ENCODE peak calls at places on chromosomes 4 and X, in four cellular contexts. One of them, this sample, is unnamed.

GRCh38 chrX:80876877-80877276 is 67.2 kb upstream of the BRWD3 start:
- DNase-seq in colonic mucosa: no peak
- DNase-seq in mesenchymal stem cell: peak; percentile 25
- DNase-seq in small intestine: peak; percentile 8
- DNase-seq in this sample: peak; percentile 6

GRCh38 chr4:113116414-113117345 is 67.2 kb downstream of the ANK2 start:
- DNase-seq in colonic mucosa: no peak
- DNase-seq in mesenchymal stem cell: no peak
- DNase-seq in small intestine: peak; percentile 46
- DNase-seq in this sample: peak; percentile 55

GRCh38 chr4:187565416-187565815 is 430.2 kb upstream of the ZFP42 start:
- DNase-seq in colonic mucosa: no peak
- DNase-seq in mesenchymal stem cell: no peak
- DNase-seq in small intestine: no peak
- DNase-seq in this sample: no peak

GRCh38 chr4:56038763-56039162 is 90.0 kb downstream of the CEP135 start:
- DNase-seq in colonic mucosa: no peak
- DNase-seq in mesenchymal stem cell: no peak
- DNase-seq in small intestine: no peak
- DNase-seq in this sample: no peak

GRCh38 chr4:183504930-183505555 is at the start of gene ING2:
- DNase-seq in colonic mucosa: peak; percentile 54
- DNase-seq in mesenchymal stem cell: peak; percentile 88
- DNase-seq in small intestine: peak; percentile 85
- DNase-seq in this sample: no peak

GRCh38 chr4:81504685-81505598 is 33.2 kb upstream of the RASGEF1B start:
- DNase-seq in colonic mucosa: peak; percentile 75
- DNase-seq in mesenchymal stem cell: no peak
- DNase-seq in small intestine: peak; percentile 58
- DNase-seq in this sample: no peak

GRCh38 chr4:178633263-178633662 is 1191.0 kb upstream of the AGA start:
- DNase-seq in colonic mucosa: no peak
- DNase-seq in mesenchymal stem cell: no peak
- DNase-seq in small intestine: no peak
- DNase-seq in this sample: no peak

GRCh38 chrX:74343327-74343969 is 39.5 kb downstream of the ZCCHC13 start:
- DNase-seq in colonic mucosa: no peak
- DNase-seq in mesenchymal stem cell: no peak
- DNase-seq in small intestine: peak; percentile 0
- DNase-seq in this sample: no peak

GRCh38 chrX:39998636-39999406 is 98.9 kb downstream of the BCOR start:
- DNase-seq in colonic mucosa: no peak
- DNase-seq in mesenchymal stem cell: no peak
- DNase-seq in small intestine: no peak
- DNase-seq in this sample: no peak

GRCh38 chr4:71261001-71261400 is 77.8 kb upstream of the SLC4A4 start:
- DNase-seq in colonic mucosa: no peak
- DNase-seq in mesenchymal stem cell: no peak
- DNase-seq in small intestine: no peak
- DNase-seq in this sample: no peak

GRCh38 chrX:47030339-47030738 is 47.9 kb upstream of the RGN start:
- DNase-seq in colonic mucosa: peak; percentile 21
- DNase-seq in mesenchymal stem cell: peak; percentile 65
- DNase-seq in small intestine: peak; percentile 55
- DNase-seq in this sample: no peak

GRCh38 chrX:71542825-71543224 is 9.9 kb downstream of the OGT start:
- DNase-seq in colonic mucosa: no peak
- DNase-seq in mesenchymal stem cell: no peak
- DNase-seq in small intestine: no peak
- DNase-seq in this sample: no peak
- H3K4me1 ChIP-seq in colonic mucosa: no peaks in the 10 kb centered on the region
- H3K4me1 ChIP-seq in mesenchymal stem cell: peaks cover 2% of the 10 kb centered on the region
- H3K4me1 ChIP-seq in small intestine: no peaks in the 10 kb centered on the region
- H3K4me1 ChIP-seq in this sample: no peaks in the 10 kb centered on the region

GRCh38 chr4:44132526-44132925 is 316.1 kb downstream of the KCTD8 start:
- DNase-seq in colonic mucosa: no peak
- DNase-seq in mesenchymal stem cell: no peak
- DNase-seq in small intestine: no peak
- DNase-seq in this sample: no peak
- H3K9me3 ChIP-seq in colonic mucosa: no peaks in the 10 kb centered on the region
- H3K9me3 ChIP-seq in mesenchymal stem cell: peaks cover 2% of the 10 kb centered on the region
- H3K9me3 ChIP-seq in small intestine: no peaks in the 10 kb centered on the region
- H3K9me3 ChIP-seq in this sample: no peaks in the 10 kb centered on the region

DNA sequence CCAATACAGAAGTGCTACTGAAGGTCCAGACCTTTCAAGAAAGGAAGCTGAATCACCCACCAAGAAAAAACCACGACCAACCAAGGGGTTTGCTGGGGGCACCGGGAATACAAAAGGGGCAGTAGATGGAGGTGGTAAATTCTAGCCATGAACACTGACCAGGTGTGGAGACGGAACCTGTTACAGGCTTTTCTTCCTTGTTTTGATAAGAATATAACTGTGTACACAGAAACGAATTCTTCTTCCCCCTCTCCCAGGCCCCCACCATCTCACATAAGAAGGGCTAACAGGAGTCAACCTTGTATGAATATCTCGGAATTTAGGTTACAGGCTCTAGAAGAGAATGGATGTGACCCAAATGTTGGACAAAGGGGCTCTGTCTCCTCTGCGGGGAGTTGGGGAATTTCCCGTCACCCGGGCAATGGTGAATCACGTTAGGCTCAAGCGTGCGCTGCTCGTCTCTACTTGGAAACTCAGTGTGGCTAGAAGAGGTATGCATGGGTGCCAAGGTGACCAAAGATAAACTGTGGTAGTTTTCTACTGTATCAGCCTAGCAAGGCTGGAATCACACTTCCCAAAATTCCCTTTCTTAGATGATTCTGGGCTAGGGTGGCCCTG is 87.0 kb downstream of the AFAP1 start:
- DNase-seq in colonic mucosa: no peak
- DNase-seq in mesenchymal stem cell: no peak
- DNase-seq in small intestine: no peak
- DNase-seq in this sample: no peak
- H3K4me1 ChIP-seq in colonic mucosa: no peaks in the 10 kb centered on the region
- H3K4me1 ChIP-seq in mesenchymal stem cell: peaks cover 14% of the 10 kb centered on the region
- H3K4me1 ChIP-seq in small intestine: no peaks in the 10 kb centered on the region
- H3K4me1 ChIP-seq in this sample: peaks cover 3% of the 10 kb centered on the region

DNA sequence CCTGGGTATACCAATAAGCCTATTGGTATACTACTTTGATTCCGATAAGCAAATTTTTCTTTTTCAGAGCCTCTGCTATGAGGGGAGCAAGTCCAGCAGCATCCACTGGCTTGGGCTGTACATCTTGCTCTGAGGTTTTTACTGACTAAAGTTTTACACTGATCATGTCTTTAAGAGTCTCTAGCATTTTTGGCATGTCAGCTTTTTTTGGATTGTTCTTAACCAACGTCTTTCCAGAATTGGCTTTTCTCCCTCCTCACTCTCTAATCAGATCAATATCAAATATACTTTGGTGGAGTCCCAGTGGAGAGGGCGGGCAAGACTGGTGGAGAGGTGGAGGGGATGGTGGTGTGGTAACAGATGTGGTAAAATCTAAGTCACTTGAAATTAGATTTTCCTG is 196.8 kb downstream of the HEPH start:
- DNase-seq in colonic mucosa: no peak
- DNase-seq in mesenchymal stem cell: no peak
- DNase-seq in small intestine: no peak
- DNase-seq in this sample: no peak
- H3K9me3 ChIP-seq in colonic mucosa: no peaks in the 10 kb centered on the region
- H3K9me3 ChIP-seq in mesenchymal stem cell: no peaks in the 10 kb centered on the region
- H3K9me3 ChIP-seq in small intestine: no peaks in the 10 kb centered on the region
- H3K9me3 ChIP-seq in this sample: no peaks in the 10 kb centered on the region

GRCh38 chr4:67963345-67963744 is at the start of gene TMPRSS11A:
- DNase-seq in colonic mucosa: no peak
- DNase-seq in mesenchymal stem cell: no peak
- DNase-seq in small intestine: no peak
- DNase-seq in this sample: no peak
- H3K4me1 ChIP-seq in colonic mucosa: no peaks in the 10 kb centered on the region
- H3K4me1 ChIP-seq in mesenchymal stem cell: no peaks in the 10 kb centered on the region
- H3K4me1 ChIP-seq in small intestine: no peaks in the 10 kb centered on the region
- H3K4me1 ChIP-seq in this sample: no peaks in the 10 kb centered on the region

GRCh38 chrX:101564651-101565050 is 14.3 kb downstream of the ARMCX1 start:
- DNase-seq in colonic mucosa: no peak
- DNase-seq in mesenchymal stem cell: no peak
- DNase-seq in small intestine: no peak
- DNase-seq in this sample: no peak
- H3K9me3 ChIP-seq in colonic mucosa: no peaks in the 10 kb centered on the region
- H3K9me3 ChIP-seq in mesenchymal stem cell: no peaks in the 10 kb centered on the region
- H3K9me3 ChIP-seq in small intestine: no peaks in the 10 kb centered on the region
- H3K9me3 ChIP-seq in this sample: no peaks in the 10 kb centered on the region

This sample was measured in Caco-2.